ENCODE peak calls at places on chromosome 18, in four cellular contexts. J is colonic mucosa, N is fibroblast of mammary gland, K is right lobe of liver. Z is an unnamed sample.

GRCh38 chr18:23599809-23600208 is 13.5 kb upstream of the NPC1 start:
- DNase-seq in J (no peak), N (no peak), K (no peak), Z (no peak)

GRCh38 chr18:79637921-79638855 is 41.4 kb upstream of the CTDP1 start:
- DNase-seq in J (no peak), N (no peak), K (no peak), Z (no peak)

GRCh38 chr18:76962851-76963250 is 140.5 kb downstream of the ZNF236 start:
- DNase-seq in J (no peak), N (no peak), K (no peak), Z (no peak)

GRCh38 chr18:6994719-6995430 is 122.7 kb downstream of the LAMA1 start:
- DNase-seq in J (no peak), N (peak; percentile 1), K (no peak), Z (peak; percentile 39)

GRCh38 chr18:72867721-72868665 is at the start of gene NETO1:
- DNase-seq in J (no peak), N (no peak), K (no peak), Z (no peak)

GRCh38 chr18:60599995-60600394 is 227.4 kb upstream of the MC4R start:
- DNase-seq in J (no peak), N (no peak), K (no peak), Z (no peak)

GRCh38 chr18:60555629-60556028 is 183.1 kb upstream of the MC4R start:
- DNase-seq in J (peak; percentile 32), N (no peak), K (no peak), Z (no peak)

GRCh38 chr18:42310956-42311355 is 355.9 kb downstream of the PIK3C3 start:
- DNase-seq in J (no peak), N (peak; percentile 59), K (no peak), Z (peak; percentile 41)

GRCh38 chr18:62037989-62038778 is 145.4 kb upstream of the RNF152 start:
- DNase-seq in J (no peak), N (peak; percentile 25), K (no peak), Z (peak; percentile 26)

GRCh38 chr18:48639772-48640432 is 101.1 kb downstream of the CTIF start:
- DNase-seq in J (no peak), N (no peak), K (no peak), Z (no peak)
- TF ChIP-seq CTCF in J (no peak), N (peak; percentile 34), K (peak; percentile 27), Z (peak; percentile 39)

DNA sequence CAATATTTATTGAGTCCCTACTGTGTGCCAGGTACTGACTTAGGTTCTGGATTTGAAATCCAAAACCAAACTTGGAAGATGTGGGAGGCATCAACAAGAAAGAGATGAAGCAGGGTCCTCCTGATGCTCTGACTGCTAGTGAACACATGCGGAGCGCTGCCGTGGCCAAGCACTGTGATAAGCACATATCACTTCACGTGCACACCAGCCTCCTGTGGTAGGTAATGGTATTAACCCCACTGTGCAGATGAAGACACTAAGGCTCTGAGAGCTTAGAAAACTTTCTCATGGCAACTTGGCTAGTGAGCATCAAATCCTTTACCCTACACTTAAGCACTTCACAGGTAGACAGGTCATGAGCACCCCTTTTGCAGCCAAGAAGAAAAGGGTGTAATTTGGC is 216.1 kb downstream of the HAUS1 start:
- DNase-seq in J (no peak), N (no peak), K (no peak), Z (no peak)
- TF ChIP-seq CTCF in J (no peak), N (no peak), K (no peak), Z (no peak)

GRCh38 chr18:74596959-74597661 is 560 bp upstream of the ZNF407 start:
- DNase-seq in J (peak; percentile 73), N (peak; percentile 62), K (peak; percentile 83), Z (peak; percentile 75)
- TF ChIP-seq CTCF in J (no peak), N (no peak), K (no peak), Z (no peak)

GRCh38 chr18:26546170-26546874 is 2.0 kb downstream of the KCTD1 start:
- DNase-seq in J (no peak), N (no peak), K (no peak), Z (no peak)

GRCh38 chr18:26548144-26549102 is at the start of gene KCTD1:
- DNase-seq in J (peak; percentile 90), N (peak; percentile 83), K (peak; percentile 89), Z (peak; percentile 86)

GRCh38 chr18:26549103-26549485 is 741 bp upstream of the KCTD1 start:
- DNase-seq in J (peak; percentile 52), N (peak; percentile 43), K (peak; percentile 52), Z (peak; percentile 43)

GRCh38 chr18:26546875-26547301 is 1.5 kb downstream of the KCTD1 start:
- DNase-seq in J (peak; percentile 20), N (no peak), K (peak; percentile 55), Z (no peak)

GRCh38 chr18:26547302-26548143 is 830 bp downstream of the KCTD1 start:
- DNase-seq in J (peak; percentile 70), N (peak; percentile 75), K (peak; percentile 72), Z (peak; percentile 76)
- TF ChIP-seq CTCF in J (peak; percentile 12), N (peak; percentile 25), K (peak; percentile 28), Z (peak; percentile 49)

DNA sequence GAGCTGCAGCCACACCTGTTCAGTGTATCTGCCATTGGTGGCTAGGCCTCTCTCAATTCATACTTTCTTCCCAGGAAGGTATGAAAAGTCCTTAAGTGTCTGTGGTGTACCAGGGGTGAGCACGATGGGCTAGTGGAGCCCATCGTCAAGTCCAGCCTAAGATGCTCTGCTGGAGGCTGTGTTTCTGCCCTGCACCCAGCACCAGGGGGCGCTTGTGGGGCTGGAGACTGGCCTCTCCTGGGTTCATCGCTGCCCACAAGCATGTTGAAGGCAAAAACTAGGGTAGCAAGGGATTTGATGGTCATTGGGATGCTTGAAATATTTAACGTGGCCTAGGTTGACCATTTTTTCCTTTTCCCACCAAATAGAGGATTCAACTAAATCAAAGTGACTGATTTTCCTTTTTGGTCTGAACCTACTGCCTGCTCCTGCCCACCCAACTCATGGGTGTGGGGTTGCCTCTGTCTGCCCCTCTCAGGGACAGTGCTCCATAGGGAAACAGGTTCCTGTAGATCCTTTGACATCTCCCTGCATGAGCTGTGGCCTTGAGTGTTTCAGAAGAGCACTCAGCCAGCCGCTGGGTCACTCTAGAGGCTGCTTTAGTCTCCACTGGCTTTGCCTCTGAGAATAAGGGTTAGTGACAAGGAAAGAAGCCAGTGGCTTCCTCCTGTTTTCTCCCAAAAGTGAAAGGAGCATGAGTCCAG is 59.0 kb downstream of the TPGS2 start:
- DNase-seq in J (no peak), N (no peak), K (no peak), Z (no peak)
- TF ChIP-seq CTCF in J (no peak), N (peak; percentile 13), K (peak; percentile 41), Z (no peak)

DNA sequence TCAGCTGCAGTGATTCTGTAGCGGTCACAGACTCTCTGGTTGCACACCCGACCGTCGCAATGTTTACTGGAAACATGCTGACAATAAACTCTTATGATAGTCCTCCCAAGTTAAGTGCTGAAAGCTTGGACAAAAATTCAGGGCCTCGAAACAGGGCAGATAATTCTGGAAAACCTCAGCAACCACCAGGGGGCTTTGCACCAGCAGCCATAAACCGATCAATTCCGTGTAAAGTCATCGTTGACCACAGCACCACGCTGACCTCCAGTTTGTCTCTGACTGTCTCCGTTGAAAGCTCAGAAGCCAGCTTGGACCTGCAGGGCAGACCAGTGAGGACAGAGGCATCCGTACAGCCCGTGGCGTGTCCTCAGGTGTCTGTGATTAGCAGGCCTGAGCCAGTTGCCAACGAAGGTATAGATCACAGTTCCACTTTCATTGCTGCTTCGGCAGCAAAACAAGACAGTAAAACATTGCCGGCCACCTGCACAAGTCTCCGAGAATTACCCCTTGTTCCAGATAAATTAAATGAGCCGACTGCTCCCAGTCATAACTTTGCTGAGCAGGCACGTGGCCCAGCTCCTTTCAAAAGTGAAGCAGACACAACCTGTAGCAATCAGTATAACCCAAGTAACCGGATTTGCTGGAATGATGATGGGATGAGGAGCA is 166.1 kb downstream of the ASXL3 start:
- DNase-seq in J (peak; percentile 19), N (no peak), K (no peak), Z (no peak)
- TF ChIP-seq CTCF in J (no peak), N (peak; percentile 7), K (no peak), Z (no peak)

DNA sequence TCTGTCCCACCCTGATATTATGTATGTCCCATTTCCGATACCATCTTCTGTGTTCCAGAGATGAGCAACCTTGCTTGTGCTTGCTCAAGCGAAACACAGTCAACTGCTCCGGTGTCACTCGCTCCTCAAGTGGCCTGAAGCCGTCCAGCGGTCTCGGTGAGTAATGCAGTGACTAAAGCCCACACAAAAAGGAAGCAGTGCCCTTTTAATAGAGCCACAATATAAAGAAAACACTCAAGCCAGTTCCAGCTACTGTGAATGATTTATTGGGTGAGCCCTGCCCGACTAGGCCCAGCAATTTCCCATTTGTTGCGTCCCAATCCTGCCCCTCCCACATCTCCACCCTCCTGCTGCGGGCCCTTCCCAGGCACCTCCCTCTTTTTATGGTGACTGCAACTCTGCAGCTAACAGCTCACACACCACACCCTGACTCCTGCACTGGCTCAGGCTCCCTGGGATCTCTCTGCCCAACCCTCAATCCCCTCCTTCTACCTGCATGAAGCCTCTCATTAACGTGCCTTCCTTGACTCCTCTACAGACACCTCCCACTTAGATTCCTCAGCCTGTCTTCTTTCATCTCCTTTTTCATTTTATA is 44.2 kb upstream of the DSC1 start:
- DNase-seq in J (peak; percentile 94), N (peak; percentile 12), K (no peak), Z (no peak)
- TF ChIP-seq CTCF in J (peak; percentile 32), N (no peak), K (no peak), Z (no peak)

GRCh38 chr18:12990977-12991838 is at the start of gene CEP192:
- DNase-seq in J (peak; percentile 98), N (peak; percentile 98), K (peak; percentile 98), Z (peak; percentile 98)
- TF ChIP-seq CTCF in J (no peak), N (no peak), K (no peak), Z (no peak)

GRCh38 chr18:8424481-8424880 is 184.8 kb upstream of the RAB12 start:
- DNase-seq in J (no peak), N (no peak), K (no peak), Z (no peak)

GRCh38 chr18:8428951-8429350 is 180.3 kb upstream of the RAB12 start:
- DNase-seq in J (no peak), N (no peak), K (no peak), Z (no peak)

GRCh38 chr18:8424917-8425725 is 184.1 kb upstream of the RAB12 start:
- DNase-seq in J (no peak), N (peak; percentile 34), K (no peak), Z (peak; percentile 76)

GRCh38 chr18:8427339-8427738 is 181.9 kb upstream of the RAB12 start:
- DNase-seq in J (no peak), N (no peak), K (no peak), Z (no peak)

DNA sequence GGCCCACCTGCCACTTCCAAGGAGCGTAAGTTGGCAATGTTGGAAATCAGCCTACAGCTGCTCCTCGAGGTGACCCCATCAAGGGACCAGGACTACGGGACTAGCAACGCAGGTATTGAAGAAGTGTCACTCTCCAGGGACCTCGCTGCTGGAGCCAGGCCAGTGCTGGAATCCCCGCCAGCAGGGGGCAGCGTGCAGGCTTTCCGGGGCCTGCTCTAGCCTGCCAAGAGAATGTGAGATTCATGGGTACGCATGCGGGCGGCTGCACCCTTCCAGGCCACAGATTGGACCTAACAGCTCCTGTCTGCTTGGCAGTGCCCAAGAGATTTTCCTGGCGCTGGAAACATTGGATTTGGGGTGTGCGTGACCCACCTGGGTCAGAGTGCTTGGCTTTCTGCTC is 182.8 kb upstream of the RAB12 start:
- DNase-seq in J (peak; percentile 22), N (no peak), K (no peak), Z (no peak)
- TF ChIP-seq CTCF in J (no peak), N (peak; percentile 7), K (no peak), Z (no peak)